ENCODE peak calls at places on chromosomes 5 and 9, in eight cellular contexts. B is tibial nerve, E is kidney epithelial cell, X is lower lobe of right lung, D is endothelial cell, W is A549, G is cardiac muscle cell, C is ascending aorta. Y is an unnamed sample.

GRCh38 chr5:14557203-14557725 is 24.3 kb upstream of the OTULINL start:
- DNase-seq in C (no peak), X (no peak), G (peak), W (no peak), B (no peak), D (no peak), E (no peak), Y (no peak)

GRCh38 chr5:151164687-151165392 is 7.3 kb upstream of the ANXA6 start:
- DNase-seq in B (peak), D (peak), G (peak), E (no peak), W (peak), C (peak), X (peak), Y (no peak)

GRCh38 chr5:121533814-121534213 is 317.9 kb upstream of the FTMT start:
- DNase-seq in G (no peak), C (no peak), W (no peak), D (no peak), B (no peak), X (no peak), E (no peak), Y (no peak)

GRCh38 chr5:139494256-139494655 is 11.7 kb upstream of the STING1 start:
- DNase-seq in W (no peak), C (no peak), B (no peak), X (no peak), D (no peak), G (no peak), E (no peak), Y (no peak)

GRCh38 chr5:111922344-111922743 is 165.3 kb upstream of the NREP start:
- DNase-seq in D (no peak), G (no peak), B (no peak), E (no peak), X (no peak), W (no peak), C (no peak), Y (no peak)

GRCh38 chr5:43627028-43627427 is 24.0 kb downstream of the NNT start:
- DNase-seq in G (peak), E (no peak), X (no peak), B (no peak), D (peak), W (peak), C (no peak), Y (no peak)

GRCh38 chr9:13480688-13481087 is 201.2 kb upstream of the MPDZ start:
- DNase-seq in G (peak), D (no peak), E (no peak), B (no peak), C (no peak), W (no peak), X (no peak), Y (no peak)

GRCh38 chr5:173915310-173916005 is 27.3 kb downstream of the CPEB4 start:
- DNase-seq in D (no peak), W (no peak), G (no peak), X (no peak), E (no peak), B (no peak), C (no peak), Y (no peak)

GRCh38 chr5:68027519-68027918 is 188.0 kb upstream of the PIK3R1 start:
- DNase-seq in B (no peak), W (no peak), E (no peak), C (no peak), X (no peak), D (no peak), G (peak), Y (no peak)

GRCh38 chr9:68631811-68632210 is 73.2 kb upstream of the PIP5K1B start:
- DNase-seq in E (no peak), X (no peak), D (no peak), C (no peak), B (no peak), W (no peak), G (no peak), Y (no peak)

GRCh38 chr5:123093279-123094226 is 4.5 kb downstream of the PRDM6 start:
- DNase-seq in W (no peak), D (no peak), E (no peak), G (no peak), B (no peak), X (no peak), C (no peak), Y (no peak)

GRCh38 chr5:72178910-72179815 is 71.9 kb downstream of the MAP1B start:
- DNase-seq in G (peak), B (peak), W (peak), X (no peak), C (no peak), E (no peak), D (no peak), Y (peak)

GRCh38 chr5:120152472-120152871 is 311.6 kb upstream of the PRR16 start:
- DNase-seq in W (peak), D (no peak), G (peak), C (no peak), X (no peak), B (no peak), E (peak), Y (no peak)

GRCh38 chr9:35844628-35845301 is 15.7 kb downstream of the TMEM8B start:
- DNase-seq in W (peak), E (peak), D (no peak), B (no peak), G (peak), C (no peak), X (no peak), Y (no peak)

GRCh38 chr5:132500931-132501628 is 10.5 kb upstream of the IRF1 start:
- DNase-seq in W (peak), B (no peak), C (no peak), G (peak), X (peak), E (no peak), D (peak), Y (no peak)

GRCh38 chr9:1298027-1298426 is 247.9 kb downstream of the DMRT2 start:
- DNase-seq in X (no peak), C (no peak), E (peak), G (no peak), D (no peak), B (no peak), W (no peak), Y (no peak)

GRCh38 chr9:1296331-1296730 is 246.2 kb downstream of the DMRT2 start:
- DNase-seq in D (no peak), E (no peak), B (no peak), X (no peak), C (no peak), W (no peak), G (no peak), Y (no peak)

DNA sequence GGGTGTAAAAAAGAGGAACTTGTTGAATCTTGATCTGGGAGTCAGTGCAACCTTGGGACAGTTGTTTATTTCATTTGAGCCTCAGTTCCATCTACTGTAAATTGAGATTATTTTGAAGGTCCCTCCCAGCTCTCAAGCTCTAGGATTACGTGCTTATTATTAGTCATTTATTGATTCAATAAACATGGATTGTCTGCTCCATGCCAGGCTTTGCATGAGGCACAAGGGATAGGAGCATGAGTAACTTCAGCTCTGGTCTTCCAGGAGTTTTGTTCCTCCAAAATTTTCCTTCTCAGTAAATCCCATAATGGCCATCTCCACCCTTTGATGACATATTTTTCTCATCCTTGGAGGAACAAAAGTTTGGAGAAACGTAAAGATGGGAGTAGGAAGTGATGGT is 244.5 kb downstream of the DMRT2 start:
- DNase-seq in C (no peak), X (no peak), B (no peak), D (no peak), W (no peak), G (no peak), E (no peak), Y (no peak)
- TF ChIP-seq CTCF in C (no peak), X (no peak), B (no peak), D (no peak), W (no peak), G (no peak), E (no peak), Y (no peak)

GRCh38 chr9:15142903-15143534 is 164.0 kb downstream of the TTC39B start:
- DNase-seq in G (peak), W (peak), C (no peak), E (no peak), B (no peak), D (peak), X (no peak), Y (no peak)
- TF ChIP-seq CTCF in G (peak), W (peak), C (peak), E (peak), B (peak), D (peak), X (peak), Y (no peak)

DNA sequence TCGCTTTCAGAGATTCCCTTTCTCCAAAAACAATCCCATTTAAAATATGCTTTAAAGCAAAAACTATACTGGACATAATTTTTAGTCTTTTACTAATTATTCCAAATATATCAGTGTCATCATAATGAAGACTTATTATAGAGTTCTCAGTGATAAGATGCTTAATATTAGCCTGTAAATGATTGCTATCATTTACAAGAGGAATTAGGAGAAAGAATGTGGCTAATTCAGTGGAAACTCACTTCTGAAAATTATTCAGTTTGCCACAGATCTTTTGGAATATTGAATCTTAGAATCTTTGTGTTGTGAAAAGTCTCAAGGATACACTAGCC is 24.7 kb upstream of the GLRX start:
- DNase-seq in W (no peak), G (no peak), B (no peak), C (no peak), X (no peak), E (no peak), D (no peak), Y (no peak)
- TF ChIP-seq CTCF in W (no peak), G (no peak), B (no peak), C (no peak), X (peak), E (no peak), D (peak), Y (no peak)

GRCh38 chr9:2600307-2600706 is 21.3 kb upstream of the VLDLR start:
- DNase-seq in X (no peak), E (no peak), G (no peak), B (no peak), D (no peak), W (no peak), C (no peak), Y (no peak)
- TF ChIP-seq CTCF in X (no peak), E (peak), G (peak), B (no peak), D (peak), W (peak), C (no peak), Y (no peak)

GRCh38 chr5:74336286-74336685 is 304.2 kb downstream of the ENC1 start:
- DNase-seq in G (no peak), X (no peak), C (no peak), W (no peak), B (no peak), E (no peak), D (peak), Y (no peak)
- TF ChIP-seq CTCF in G (peak), X (no peak), C (no peak), W (no peak), B (no peak), E (peak), D (peak), Y (no peak)

GRCh38 chr5:150007050-150007449 is 6.5 kb downstream of the HMGXB3 start:
- DNase-seq in C (no peak), B (no peak), G (no peak), X (no peak), E (no peak), D (no peak), W (no peak), Y (no peak)
- TF ChIP-seq CTCF in C (no peak), B (no peak), G (no peak), X (no peak), E (no peak), D (no peak), W (no peak), Y (no peak)

GRCh38 chr9:70261131-70261870 is 2.5 kb downstream of the SMC5 start:
- DNase-seq in B (no peak), C (no peak), X (no peak), D (no peak), W (no peak), E (no peak), G (no peak), Y (no peak)
- TF ChIP-seq CTCF in B (no peak), C (no peak), X (no peak), D (no peak), W (no peak), E (no peak), G (no peak), Y (no peak)

DNA sequence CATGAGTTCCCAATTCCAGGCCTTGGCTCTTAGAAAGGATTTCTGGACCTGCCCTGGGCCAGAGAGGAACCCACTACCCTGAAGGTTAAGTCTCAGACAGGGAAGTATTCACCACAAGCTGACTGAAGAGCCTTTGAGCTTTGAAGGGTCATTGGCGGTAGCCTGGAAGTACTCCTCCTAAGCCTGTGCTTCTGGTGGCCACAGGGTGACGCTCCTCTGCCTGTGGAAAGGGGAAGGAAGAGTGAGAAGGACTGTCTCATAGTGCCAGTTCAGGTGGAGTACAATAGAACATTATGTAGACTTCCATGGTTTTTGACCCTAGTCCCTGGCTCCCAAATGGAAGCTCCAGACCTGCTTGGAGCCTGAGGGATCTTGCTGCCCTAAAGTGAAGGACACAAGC is 1233.2 kb upstream of the CDH6 start:
- DNase-seq in B (no peak), W (no peak), C (no peak), E (no peak), G (no peak), X (no peak), D (no peak), Y (no peak)
- TF ChIP-seq CTCF in B (no peak), W (no peak), C (no peak), E (no peak), G (no peak), X (no peak), D (no peak), Y (no peak)